ENCODE peak calls at places on chromosomes 11 and 22, in eight cellular contexts. D, A, O, T, C, I, E and G are unnamed samples.

GRCh38 chr22:24305260-24305692 is 34.6 kb downstream of the SPECC1L start:
- DNase-seq in D (no peak), I (peak), E (peak), O (no peak), T (no peak), C (peak), A (peak), G (no peak)

GRCh38 chr11:3885855-3886254 is 30.4 kb downstream of the STIM1 start:
- DNase-seq in O (no peak), A (no peak), I (no peak), T (no peak), D (no peak), C (no peak), E (no peak), G (no peak)

GRCh38 chr11:110125632-110126031 is 32.4 kb downstream of the ZC3H12C start:
- DNase-seq in E (peak), C (peak), I (no peak), T (no peak), A (peak), O (peak), D (no peak), G (no peak)

GRCh38 chr11:107695446-107695845 is 16.4 kb downstream of the SLN start:
- DNase-seq in A (no peak), E (peak), I (no peak), C (peak), O (no peak), D (no peak), T (no peak), G (no peak)

GRCh38 chr11:127074151-127074761 is 73.7 kb upstream of the KIRREL3 start:
- DNase-seq in C (peak), I (peak), T (peak), O (peak), D (no peak), E (peak), A (peak), G (peak)

GRCh38 chr11:15764948-15765347 is 591.4 kb downstream of the SOX6 start:
- DNase-seq in C (no peak), O (no peak), E (no peak), D (no peak), I (no peak), A (no peak), T (peak), G (no peak)

GRCh38 chr11:59200421-59200746 is 12.3 kb downstream of the MPEG1 start:
- DNase-seq in O (no peak), D (no peak), T (no peak), A (no peak), I (no peak), C (no peak), E (no peak), G (peak)

GRCh38 chr22:17501679-17502285 is 61.5 kb upstream of the SLC25A18 start:
- DNase-seq in O (peak), I (peak), E (peak), D (no peak), T (peak), C (peak), A (peak), G (peak)

GRCh38 chr11:103202048-103202651 is 92.9 kb downstream of the DYNC2H1 start:
- DNase-seq in C (peak), E (peak), D (no peak), I (peak), A (peak), T (no peak), O (peak), G (peak)

GRCh38 chr11:11349870-11350325 is 3.2 kb downstream of the CSNK2A3 start:
- DNase-seq in A (peak), T (no peak), E (peak), O (peak), I (peak), D (no peak), C (peak), G (no peak)

GRCh38 chr11:1251236-1251770 is 28.4 kb downstream of the MUC5B start:
- DNase-seq in D (no peak), E (no peak), T (no peak), C (no peak), O (no peak), I (no peak), A (no peak), G (no peak)

GRCh38 chr11:86660011-86660595 is 12.3 kb downstream of the ME3 start:
- DNase-seq in A (peak), T (no peak), D (no peak), O (no peak), C (peak), I (no peak), E (peak), G (no peak)

GRCh38 chr22:41998361-41999261 is at the start of gene WBP2NL:
- DNase-seq in C (peak), I (peak), A (peak), D (peak), E (peak), O (no peak), T (peak), G (peak)

GRCh38 chr22:23696326-23696851 is 5.6 kb downstream of the RGL4 start:
- DNase-seq in E (no peak), I (no peak), T (no peak), D (no peak), C (peak), A (peak), O (no peak), G (peak)

GRCh38 chr22:41825376-41825775 is 7.5 kb upstream of the SREBF2 start:
- DNase-seq in E (peak), T (peak), I (no peak), C (peak), O (no peak), D (no peak), A (no peak), G (no peak)

GRCh38 chr11:36454991-36455611 is 55.0 kb downstream of the TRAF6 start:
- DNase-seq in O (no peak), D (no peak), I (no peak), T (peak), C (no peak), A (peak), E (no peak), G (no peak)

GRCh38 chr11:64856382-64857227 is 12.2 kb upstream of the CDC42BPG start:
- DNase-seq in O (peak), E (peak), T (no peak), D (peak), C (peak), I (no peak), A (peak), G (peak)

GRCh38 chr22:24189249-24190158 is 8.2 kb downstream of the SUSD2 start:
- DNase-seq in C (peak), T (peak), E (peak), I (no peak), O (peak), D (peak), A (peak), G (peak)

GRCh38 chr22:22943521-22944267 is 56.1 kb downstream of the IGLL5 start:
- DNase-seq in C (no peak), D (no peak), E (no peak), T (peak), O (peak), A (no peak), I (no peak), G (peak)

GRCh38 chr11:601573-602245 is 14.0 kb downstream of the IRF7 start:
- DNase-seq in I (no peak), E (no peak), O (no peak), D (no peak), C (no peak), A (no peak), T (no peak), G (no peak)

GRCh38 chr22:32120603-32121002 is 38.5 kb downstream of the C22orf42 start:
- DNase-seq in T (no peak), A (no peak), E (no peak), O (no peak), C (no peak), I (no peak), D (no peak), G (no peak)

GRCh38 chr11:45144126-45145082 is 2.0 kb upstream of the PRDM11 start:
- DNase-seq in D (no peak), C (no peak), O (no peak), T (no peak), A (no peak), E (no peak), I (no peak), G (no peak)

GRCh38 chr11:12439615-12440014 is 62.2 kb downstream of the PARVA start:
- DNase-seq in O (no peak), T (peak), D (no peak), E (no peak), I (no peak), C (no peak), A (no peak), G (no peak)

GRCh38 chr22:27723150-27723549 is 78.4 kb downstream of the MN1 start:
- DNase-seq in O (no peak), D (no peak), C (no peak), A (no peak), T (no peak), I (no peak), E (no peak), G (no peak)
- TF ChIP-seq CTCF in O (no peak), D (no peak), C (peak), A (no peak), T (peak), I (no peak), E (peak), G (no peak)

GRCh38 chr11:33893711-33894401 is 2.0 kb upstream of the LMO2 start:
- DNase-seq in T (no peak), A (no peak), D (no peak), O (no peak), E (peak), C (no peak), I (no peak), G (peak)
- H3K4me3 ChIP-seq in T (no peak), A (no peak), D (no peak), O (no peak), E (no peak), C (no peak), I (no peak), G (peak)

DNA sequence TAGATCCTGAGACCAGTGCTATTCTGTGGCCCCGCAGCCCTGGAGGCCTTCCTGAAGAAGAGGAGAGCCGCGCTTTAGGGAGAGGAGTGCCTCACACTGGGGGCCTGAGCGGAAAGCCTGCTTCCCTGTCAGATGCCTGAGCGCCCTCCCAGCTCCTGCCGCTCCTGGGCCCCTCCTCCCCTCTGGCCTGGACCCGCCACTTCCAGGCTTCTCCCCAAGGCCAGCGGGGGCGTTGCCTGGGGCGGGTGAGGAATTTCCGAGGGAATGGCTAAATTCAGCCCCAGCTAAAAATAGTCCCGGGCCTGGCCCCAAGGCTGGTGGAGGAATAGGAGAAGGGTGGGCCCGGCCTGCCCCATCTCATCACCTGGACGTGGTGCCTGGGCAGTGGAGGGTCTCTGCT is 15.4 kb downstream of the ARHGEF17 start:
- DNase-seq in O (peak), C (peak), T (peak), I (no peak), A (peak), D (peak), E (peak), G (no peak)
- TF ChIP-seq CTCF in O (no peak), C (no peak), T (no peak), I (no peak), A (peak), D (no peak), E (no peak), G (no peak)

GRCh38 chr11:61158691-61159381 is 2.4 kb downstream of the VPS37C start:
- DNase-seq in D (no peak), C (peak), O (no peak), A (peak), T (peak), E (peak), I (peak), G (peak)
- H3K4me3 ChIP-seq in D (no peak), C (peak), O (no peak), A (no peak), T (peak), E (peak), I (no peak), G (no peak)

DNA sequence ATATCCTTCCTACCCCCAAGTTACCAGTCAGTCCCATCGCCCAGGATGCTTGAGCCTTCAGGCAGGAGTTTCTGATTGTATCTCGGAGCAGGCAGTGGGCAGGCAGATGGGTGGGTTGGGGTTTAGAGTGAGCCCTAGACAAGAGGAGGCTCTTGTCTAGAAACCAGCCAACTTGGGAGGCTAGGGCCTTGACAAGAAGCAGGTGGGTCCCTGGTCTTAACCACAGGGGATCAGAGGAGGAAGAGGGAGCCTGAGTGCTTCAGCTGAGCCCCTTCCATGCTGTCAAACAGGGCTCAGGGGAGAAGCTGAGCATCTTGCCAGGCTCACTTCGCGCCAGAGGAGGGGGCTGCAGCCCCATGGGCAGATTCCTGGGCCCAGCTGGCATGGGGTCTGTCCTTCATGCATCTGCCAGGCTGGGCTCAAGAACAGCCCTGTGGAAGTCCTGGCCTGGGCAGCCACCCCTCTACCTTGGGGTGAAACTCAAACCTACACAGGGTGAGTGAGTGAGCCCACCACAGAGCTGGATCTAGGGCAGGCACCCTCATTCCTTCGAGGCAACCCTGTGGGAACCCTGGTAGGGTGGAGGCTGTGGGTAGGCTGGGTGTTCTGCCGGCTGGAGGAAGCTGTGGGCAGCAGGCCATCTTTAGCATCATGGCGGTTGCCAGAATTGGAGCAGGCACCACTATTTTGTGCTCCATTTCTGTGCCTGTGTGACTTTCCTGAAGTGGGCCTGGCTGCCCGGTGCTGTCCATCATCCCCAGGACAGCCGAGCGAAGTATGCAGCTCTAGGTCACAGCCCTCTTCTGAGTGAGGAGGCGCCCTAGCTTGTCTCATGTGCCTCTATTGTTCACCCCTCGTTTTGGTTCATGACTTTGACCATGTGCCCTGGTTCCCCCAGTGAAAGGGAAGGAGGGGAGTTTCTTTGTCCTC is 108.1 kb downstream of the MORC2 start:
- DNase-seq in C (no peak), O (peak), I (no peak), E (no peak), D (no peak), A (no peak), T (peak), G (no peak)
- TF ChIP-seq CTCF in C (no peak), O (no peak), I (no peak), E (no peak), D (no peak), A (no peak), T (peak), G (no peak)

DNA sequence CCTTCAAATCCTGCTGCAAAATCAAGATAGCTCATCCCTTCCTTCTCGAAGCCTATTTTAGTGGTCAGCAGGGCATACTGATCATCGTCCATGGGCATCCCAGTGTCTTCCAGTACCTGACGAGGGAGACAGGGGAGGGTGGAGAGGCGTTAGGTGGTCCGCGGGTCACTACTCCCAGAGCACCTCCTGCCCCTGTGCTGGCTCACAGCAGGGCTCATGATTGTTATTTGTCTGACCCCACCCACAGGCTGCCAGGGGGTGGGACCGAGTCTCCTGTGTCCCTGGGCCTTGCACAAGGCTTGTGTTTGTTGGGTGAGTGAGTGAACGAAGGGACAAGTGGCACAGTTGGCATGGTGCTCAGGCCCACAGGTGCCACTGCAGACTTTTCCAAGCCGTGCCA is 177.0 kb downstream of the EFCAB6 start:
- DNase-seq in I (no peak), C (no peak), E (no peak), O (no peak), D (no peak), T (no peak), A (no peak), G (no peak)
- H3K4me3 ChIP-seq in I (no peak), C (no peak), E (no peak), O (no peak), D (no peak), T (no peak), A (no peak), G (no peak)

GRCh38 chr11:34747261-34747660 is 126.4 kb downstream of the EHF start:
- DNase-seq in D (no peak), A (no peak), I (no peak), O (no peak), E (no peak), T (no peak), C (no peak), G (no peak)
- TF ChIP-seq CTCF in D (no peak), A (no peak), I (no peak), O (no peak), E (no peak), T (no peak), C (no peak), G (no peak)

DNA sequence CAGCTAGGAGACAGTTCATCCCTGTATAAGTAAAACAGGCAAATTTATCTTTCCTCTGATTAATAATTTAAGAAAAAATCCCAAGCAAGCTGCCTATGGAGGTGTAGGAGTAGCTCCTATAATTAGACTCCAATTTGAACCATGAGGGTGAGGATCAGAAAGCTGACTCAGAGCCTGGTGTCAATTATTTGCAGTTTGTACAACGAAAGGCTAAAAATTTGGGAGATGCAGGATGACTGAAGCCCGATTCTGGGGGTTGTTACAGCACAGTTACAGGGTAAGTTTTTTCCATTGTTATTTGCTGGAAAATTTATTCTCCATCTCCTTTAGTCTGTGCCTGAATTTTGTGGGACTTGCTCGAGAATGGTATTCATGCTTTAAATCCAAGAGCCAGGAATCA is 359.4 kb upstream of the CCDC90B start:
- DNase-seq in A (no peak), I (no peak), O (no peak), C (no peak), D (no peak), E (no peak), T (no peak), G (no peak)
- H3K4me3 ChIP-seq in A (no peak), I (no peak), O (no peak), C (no peak), D (no peak), E (no peak), T (no peak), G (no peak)

GRCh38 chr11:7448126-7448525 is 37.2 kb upstream of the OLFML1 start:
- DNase-seq in O (no peak), D (no peak), E (no peak), T (peak), I (no peak), A (no peak), C (no peak), G (no peak)
- TF ChIP-seq CTCF in O (no peak), D (no peak), E (no peak), T (peak), I (no peak), A (no peak), C (no peak), G (no peak)